ENCODE peak calls at places on chromosomes 6 and 20, in five cellular contexts. One of them, this sample, is unnamed.

GRCh38 chr6:106608080-106608668 is 21.1 kb downstream of the RTN4IP1 start:
- DNase-seq in cardiac fibroblast: peak; percentile 81
- DNase-seq in tibial artery: no peak
- DNase-seq in AG09309: peak; percentile 43
- DNase-seq in HFF-Myc: peak; percentile 32
- DNase-seq in this sample: peak; percentile 23

GRCh38 chr6:62808575-62809293 is 402.5 kb upstream of the FKBP1C start:
- DNase-seq in cardiac fibroblast: no peak
- DNase-seq in tibial artery: no peak
- DNase-seq in AG09309: no peak
- DNase-seq in HFF-Myc: no peak
- DNase-seq in this sample: no peak

GRCh38 chr20:12077835-12078374 is 160.2 kb downstream of the BTBD3 start:
- DNase-seq in cardiac fibroblast: no peak
- DNase-seq in tibial artery: no peak
- DNase-seq in AG09309: no peak
- DNase-seq in HFF-Myc: no peak
- DNase-seq in this sample: no peak

GRCh38 chr20:49452011-49452482 is 30.4 kb downstream of the KCNB1 start:
- DNase-seq in cardiac fibroblast: peak; percentile 47
- DNase-seq in tibial artery: no peak
- DNase-seq in AG09309: no peak
- DNase-seq in HFF-Myc: no peak
- DNase-seq in this sample: no peak

GRCh38 chr6:170450946-170451761 is 102.0 kb downstream of the PSMB1 start:
- DNase-seq in cardiac fibroblast: peak; percentile 16
- DNase-seq in tibial artery: no peak
- DNase-seq in AG09309: no peak
- DNase-seq in HFF-Myc: no peak
- DNase-seq in this sample: no peak

GRCh38 chr6:41937881-41938574 is 3.6 kb downstream of the CCND3 start:
- DNase-seq in cardiac fibroblast: peak; percentile 35
- DNase-seq in tibial artery: no peak
- DNase-seq in AG09309: no peak
- DNase-seq in HFF-Myc: no peak
- DNase-seq in this sample: no peak

GRCh38 chr6:83741089-83741488 is 32.2 kb upstream of the SNAP91 start:
- DNase-seq in cardiac fibroblast: no peak
- DNase-seq in tibial artery: no peak
- DNase-seq in AG09309: no peak
- DNase-seq in HFF-Myc: no peak
- DNase-seq in this sample: no peak

GRCh38 chr6:113860165-113860955 is 3.2 kb downstream of the MARCKS start:
- DNase-seq in cardiac fibroblast: peak; percentile 62
- DNase-seq in tibial artery: peak; percentile 67
- DNase-seq in AG09309: no peak
- DNase-seq in HFF-Myc: no peak
- DNase-seq in this sample: no peak

GRCh38 chr6:129567374-129567773 is 142.6 kb downstream of the ARHGAP18 start:
- DNase-seq in cardiac fibroblast: peak; percentile 62
- DNase-seq in tibial artery: no peak
- DNase-seq in AG09309: no peak
- DNase-seq in HFF-Myc: no peak
- DNase-seq in this sample: no peak

GRCh38 chr20:362271-363254 is 15.7 kb downstream of the NRSN2 start:
- DNase-seq in cardiac fibroblast: peak; percentile 92
- DNase-seq in tibial artery: peak; percentile 86
- DNase-seq in AG09309: no peak
- DNase-seq in HFF-Myc: no peak
- DNase-seq in this sample: peak; percentile 86

GRCh38 chr6:22113046-22113766 is 183.6 kb downstream of the PRL start:
- DNase-seq in cardiac fibroblast: peak; percentile 100
- DNase-seq in tibial artery: no peak
- DNase-seq in AG09309: peak; percentile 99
- DNase-seq in HFF-Myc: peak; percentile 52
- DNase-seq in this sample: peak; percentile 95

GRCh38 chr20:13264902-13265301 is 43.8 kb downstream of the ISM1 start:
- DNase-seq in cardiac fibroblast: no peak
- DNase-seq in tibial artery: no peak
- DNase-seq in AG09309: no peak
- DNase-seq in HFF-Myc: no peak
- DNase-seq in this sample: no peak
- TF ChIP-seq CTCF in cardiac fibroblast: no peak
- TF ChIP-seq CTCF in tibial artery: no peak
- TF ChIP-seq CTCF in AG09309: no peak
- TF ChIP-seq CTCF in HFF-Myc: no peak
- TF ChIP-seq CTCF in this sample: no peak

GRCh38 chr6:7341271-7341670 is 28.3 kb upstream of the SSR1 start:
- DNase-seq in cardiac fibroblast: no peak
- DNase-seq in tibial artery: no peak
- DNase-seq in AG09309: no peak
- DNase-seq in HFF-Myc: no peak
- DNase-seq in this sample: no peak
- H3K4me3 ChIP-seq in cardiac fibroblast: no peak overlapping the region
- H3K4me3 ChIP-seq in tibial artery: no peak overlapping the region
- H3K4me3 ChIP-seq in AG09309: no peak overlapping the region
- H3K4me3 ChIP-seq in HFF-Myc: no peak overlapping the region
- H3K4me3 ChIP-seq in this sample: no peak overlapping the region

GRCh38 chr6:49423817-49424216 is 39.2 kb downstream of the MMUT start:
- DNase-seq in cardiac fibroblast: peak; percentile 35
- DNase-seq in tibial artery: no peak
- DNase-seq in AG09309: no peak
- DNase-seq in HFF-Myc: no peak
- DNase-seq in this sample: no peak
- TF ChIP-seq CTCF in cardiac fibroblast: no peak
- TF ChIP-seq CTCF in tibial artery: no peak
- TF ChIP-seq CTCF in AG09309: peak; percentile 6
- TF ChIP-seq CTCF in HFF-Myc: no peak
- TF ChIP-seq CTCF in this sample: peak; percentile 16

GRCh38 chr6:19991176-19991575 is 154.0 kb downstream of the ID4 start:
- DNase-seq in cardiac fibroblast: no peak
- DNase-seq in tibial artery: no peak
- DNase-seq in AG09309: no peak
- DNase-seq in HFF-Myc: no peak
- DNase-seq in this sample: no peak
- H3K4me3 ChIP-seq in cardiac fibroblast: no peak overlapping the region
- H3K4me3 ChIP-seq in tibial artery: no peak overlapping the region
- H3K4me3 ChIP-seq in AG09309: no peak overlapping the region
- H3K4me3 ChIP-seq in HFF-Myc: no peak overlapping the region
- H3K4me3 ChIP-seq in this sample: no peak overlapping the region

GRCh38 chr6:73388800-73389512 is 5.7 kb upstream of the DDX43 start:
- DNase-seq in cardiac fibroblast: peak; percentile 72
- DNase-seq in tibial artery: peak; percentile 68
- DNase-seq in AG09309: no peak
- DNase-seq in HFF-Myc: peak; percentile 30
- DNase-seq in this sample: no peak
- TF ChIP-seq CTCF in cardiac fibroblast: peak; percentile 82
- TF ChIP-seq CTCF in tibial artery: peak; percentile 44
- TF ChIP-seq CTCF in AG09309: peak; percentile 81
- TF ChIP-seq CTCF in HFF-Myc: peak; percentile 83
- TF ChIP-seq CTCF in this sample: peak; percentile 89

DNA sequence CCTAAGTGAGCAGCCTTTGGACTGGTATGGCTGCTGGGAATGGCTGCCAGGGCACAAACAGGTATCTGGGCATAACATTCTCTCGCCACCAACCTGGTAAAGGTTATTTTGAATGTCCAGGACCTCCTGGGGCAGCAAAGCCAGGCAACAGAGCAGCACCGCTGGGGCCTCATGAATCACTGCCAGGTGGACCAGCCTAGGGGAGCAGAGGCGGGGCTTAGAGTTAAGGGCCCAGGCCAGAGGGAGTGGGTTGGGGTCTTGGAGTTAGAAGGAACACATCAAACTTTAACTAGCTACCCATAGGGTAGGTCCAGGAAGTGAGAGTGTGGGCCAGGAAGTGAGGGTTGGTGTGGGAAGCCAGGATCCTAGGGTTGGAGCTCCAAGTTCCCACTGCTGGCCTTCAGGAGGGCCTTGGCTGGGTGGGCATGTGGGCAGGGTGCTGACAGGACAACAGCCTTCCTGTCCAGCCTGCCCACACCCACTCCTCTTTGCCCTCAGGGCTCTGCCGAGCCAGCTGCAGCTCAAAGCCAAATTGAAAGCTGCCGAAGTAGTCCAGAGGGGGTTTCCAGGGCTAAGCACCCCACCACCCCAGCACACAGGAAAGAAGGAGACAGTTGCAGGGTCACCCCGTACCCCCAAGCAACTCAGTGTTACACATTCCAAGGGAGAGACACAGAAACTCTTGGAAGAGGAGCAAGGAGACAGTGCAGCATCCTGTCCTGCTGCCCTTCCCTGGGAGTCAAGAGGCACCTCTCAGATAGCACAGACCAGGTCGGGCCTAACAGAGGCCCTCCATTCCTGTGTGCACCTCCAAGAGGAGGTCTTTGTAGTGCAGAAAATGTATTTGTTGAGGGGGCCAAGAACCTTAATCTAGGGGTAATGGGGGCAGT is 2.6 kb downstream of the NFKBIE start:
- DNase-seq in cardiac fibroblast: no peak
- DNase-seq in tibial artery: no peak
- DNase-seq in AG09309: no peak
- DNase-seq in HFF-Myc: no peak
- DNase-seq in this sample: no peak
- H3K4me3 ChIP-seq in cardiac fibroblast: peak overlapping the region; percentile 85
- H3K4me3 ChIP-seq in tibial artery: peak overlapping the region; percentile 72
- H3K4me3 ChIP-seq in AG09309: peak overlapping the region; percentile 93
- H3K4me3 ChIP-seq in HFF-Myc: peak overlapping the region; percentile 77
- H3K4me3 ChIP-seq in this sample: peak overlapping the region; percentile 75

DNA sequence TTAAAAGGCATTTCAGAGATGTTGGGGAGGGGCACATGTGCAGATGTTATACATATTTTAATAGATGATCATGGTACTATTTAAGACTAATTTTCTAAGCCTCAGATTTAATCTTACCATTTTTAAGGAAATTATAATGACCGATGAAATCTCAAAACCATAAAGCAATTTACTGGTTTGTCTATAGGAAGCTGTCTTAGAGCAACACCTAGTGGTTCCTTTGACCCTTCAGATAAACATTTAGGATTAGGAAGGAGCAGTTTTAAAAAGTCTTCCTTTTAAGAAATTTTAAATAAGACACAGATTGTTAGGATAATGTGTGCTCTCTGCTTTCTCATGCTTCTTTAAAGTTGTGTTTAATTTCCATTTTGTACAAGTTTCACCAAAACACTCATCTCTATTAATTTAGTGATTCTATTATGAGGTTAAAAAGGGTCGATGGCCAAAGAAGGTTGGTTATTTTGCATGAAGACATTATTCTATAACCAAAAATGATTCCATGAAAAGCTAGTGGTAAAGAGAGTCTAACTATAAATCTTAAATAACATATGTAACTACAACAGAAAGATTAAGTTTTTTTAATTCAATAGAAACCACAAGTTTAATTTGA is 376.4 kb downstream of the HACE1 start:
- DNase-seq in cardiac fibroblast: peak; percentile 61
- DNase-seq in tibial artery: no peak
- DNase-seq in AG09309: no peak
- DNase-seq in HFF-Myc: no peak
- DNase-seq in this sample: no peak
- TF ChIP-seq CTCF in cardiac fibroblast: peak; percentile 62
- TF ChIP-seq CTCF in tibial artery: peak; percentile 30
- TF ChIP-seq CTCF in AG09309: no peak
- TF ChIP-seq CTCF in HFF-Myc: peak; percentile 31
- TF ChIP-seq CTCF in this sample: peak; percentile 61

GRCh38 chr6:37608587-37608986 is 89.1 kb downstream of the MDGA1 start:
- DNase-seq in cardiac fibroblast: no peak
- DNase-seq in tibial artery: no peak
- DNase-seq in AG09309: no peak
- DNase-seq in HFF-Myc: no peak
- DNase-seq in this sample: no peak

GRCh38 chr6:37612475-37612874 is 85.2 kb downstream of the MDGA1 start:
- DNase-seq in cardiac fibroblast: peak; percentile 8
- DNase-seq in tibial artery: no peak
- DNase-seq in AG09309: no peak
- DNase-seq in HFF-Myc: no peak
- DNase-seq in this sample: no peak

GRCh38 chr6:37603284-37603683 is 94.4 kb downstream of the MDGA1 start:
- DNase-seq in cardiac fibroblast: no peak
- DNase-seq in tibial artery: no peak
- DNase-seq in AG09309: no peak
- DNase-seq in HFF-Myc: no peak
- DNase-seq in this sample: no peak

GRCh38 chr6:37611516-37611915 is 86.2 kb downstream of the MDGA1 start:
- DNase-seq in cardiac fibroblast: no peak
- DNase-seq in tibial artery: no peak
- DNase-seq in AG09309: no peak
- DNase-seq in HFF-Myc: no peak
- DNase-seq in this sample: no peak

DNA sequence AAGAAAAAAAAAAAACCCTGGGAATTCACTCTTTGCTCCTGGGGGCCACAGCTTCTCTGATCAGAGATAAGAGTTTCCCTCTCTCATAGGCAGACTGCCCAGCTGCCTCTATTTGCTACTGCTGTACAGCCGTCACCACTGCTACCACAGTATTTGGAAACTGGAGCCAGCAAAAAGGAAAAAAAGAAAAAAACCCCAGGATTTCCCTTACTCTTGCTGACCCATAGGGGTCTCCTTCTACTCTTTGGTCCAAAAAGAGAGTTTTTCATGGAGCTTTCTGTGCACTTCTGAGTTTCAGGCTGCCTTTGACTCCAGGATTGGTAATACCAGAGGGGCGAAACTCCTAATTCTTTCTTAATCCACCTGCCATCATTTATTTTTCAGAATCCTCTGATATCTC is 89.7 kb downstream of the MDGA1 start:
- DNase-seq in cardiac fibroblast: peak; percentile 22
- DNase-seq in tibial artery: no peak
- DNase-seq in AG09309: no peak
- DNase-seq in HFF-Myc: no peak
- DNase-seq in this sample: no peak
- H3K4me3 ChIP-seq in cardiac fibroblast: no peak overlapping the region
- H3K4me3 ChIP-seq in tibial artery: no peak overlapping the region
- H3K4me3 ChIP-seq in AG09309: no peak overlapping the region
- H3K4me3 ChIP-seq in HFF-Myc: no peak overlapping the region
- H3K4me3 ChIP-seq in this sample: no peak overlapping the region

GRCh38 chr6:144408151-144408550 is 123.0 kb downstream of the UTRN start:
- DNase-seq in cardiac fibroblast: peak; percentile 81
- DNase-seq in tibial artery: peak; percentile 72
- DNase-seq in AG09309: no peak
- DNase-seq in HFF-Myc: no peak
- DNase-seq in this sample: no peak
- TF ChIP-seq CTCF in cardiac fibroblast: no peak
- TF ChIP-seq CTCF in tibial artery: no peak
- TF ChIP-seq CTCF in AG09309: no peak
- TF ChIP-seq CTCF in HFF-Myc: no peak
- TF ChIP-seq CTCF in this sample: no peak

GRCh38 chr20:62560162-62560561 is 82.1 kb upstream of the SLCO4A1 start:
- DNase-seq in cardiac fibroblast: no peak
- DNase-seq in tibial artery: no peak
- DNase-seq in AG09309: no peak
- DNase-seq in HFF-Myc: no peak
- DNase-seq in this sample: no peak
- H3K4me3 ChIP-seq in cardiac fibroblast: no peak overlapping the region
- H3K4me3 ChIP-seq in tibial artery: no peak overlapping the region
- H3K4me3 ChIP-seq in AG09309: no peak overlapping the region
- H3K4me3 ChIP-seq in HFF-Myc: no peak overlapping the region
- H3K4me3 ChIP-seq in this sample: no peak overlapping the region

This sample was measured in retinal pigment epithelial cell.